ENCODE peak calls at places on chromosomes 7 and 10, in five cellular contexts. C is fibroblast of lung, G is left ventricle myocardium inferior, K is lower lobe of right lung, Z is colonic mucosa. S is an unnamed sample.

GRCh38 chr7:81004098-81004497 is 85.2 kb upstream of the SEMA3C start:
- DNase-seq in C (peak), G (no peak), K (no peak), Z (no peak), S (no peak)

GRCh38 chr7:38558786-38559185 is 72.4 kb downstream of the AMPH start:
- DNase-seq in C (no peak), G (no peak), K (no peak), Z (no peak), S (no peak)

GRCh38 chr7:142250705-142251104 is 7.2 kb downstream of the PRSS58 start:
- DNase-seq in C (peak), G (no peak), K (no peak), Z (no peak), S (no peak)

GRCh38 chr10:29691564-29692064 is 56.8 kb upstream of the SVIL start:
- DNase-seq in C (peak), G (no peak), K (no peak), Z (no peak), S (no peak)

GRCh38 chr7:17274551-17275245 is 23.8 kb upstream of the AHR start:
- DNase-seq in C (peak), G (no peak), K (no peak), Z (no peak), S (no peak)

GRCh38 chr7:117110480-117111315 is 157.4 kb downstream of the ST7 start:
- DNase-seq in C (no peak), G (no peak), K (no peak), Z (no peak), S (no peak)

GRCh38 chr10:24722676-24723385 is 856 bp downstream of the ARHGAP21 start:
- DNase-seq in C (peak), G (peak), K (peak), Z (peak), S (peak)

GRCh38 chr7:137957887-137958286 is 44.0 kb downstream of the CREB3L2 start:
- DNase-seq in C (no peak), G (peak), K (no peak), Z (no peak), S (peak)

GRCh38 chr7:7695418-7695817 is 23.0 kb downstream of the RPA3 start:
- DNase-seq in C (peak), G (no peak), K (no peak), Z (no peak), S (no peak)

GRCh38 chr7:28347462-28347861 is 64.9 kb upstream of the CREB5 start:
- DNase-seq in C (peak), G (no peak), K (no peak), Z (no peak), S (no peak)

GRCh38 chr7:157005456-157006204 is 4.8 kb downstream of the MNX1 start:
- DNase-seq in C (no peak), G (no peak), K (no peak), Z (no peak), S (no peak)

GRCh38 chr7:83259064-83259463 is 96.4 kb upstream of the PCLO start:
- DNase-seq in C (no peak), G (no peak), K (no peak), Z (no peak), S (no peak)

GRCh38 chr10:63553473-63553872 is 32.3 kb downstream of the REEP3 start:
- DNase-seq in C (no peak), G (no peak), K (no peak), Z (no peak), S (no peak)

GRCh38 chr7:1057416-1058291 is 13.3 kb downstream of the GPR146 start:
- DNase-seq in C (no peak), G (no peak), K (no peak), Z (no peak), S (no peak)

GRCh38 chr10:4485611-4486010 is 340.4 kb upstream of the AKR1E2 start:
- DNase-seq in C (no peak), G (no peak), K (no peak), Z (no peak), S (no peak)

GRCh38 chr10:77104459-77104980 is 533.1 kb downstream of the KCNMA1 start:
- DNase-seq in C (peak), G (peak), K (no peak), Z (no peak), S (peak)

GRCh38 chr10:132296671-132297443 is 10.9 kb downstream of the STK32C start:
- DNase-seq in C (no peak), G (peak), K (no peak), Z (no peak), S (peak)

GRCh38 chr7:39453743-39454355 is 112.4 kb upstream of the YAE1 start:
- DNase-seq in C (peak), G (no peak), K (no peak), Z (peak), S (no peak)

GRCh38 chr10:76657337-76658012 is 980.1 kb downstream of the KCNMA1 start:
- DNase-seq in C (no peak), G (no peak), K (no peak), Z (no peak), S (no peak)

GRCh38 chr7:2521952-2522591 is 2.5 kb downstream of the LFNG start:
- DNase-seq in C (peak), G (peak), K (peak), Z (peak), S (no peak)

GRCh38 chr7:2524808-2525140 is 5.2 kb downstream of the LFNG start:
- DNase-seq in C (no peak), G (no peak), K (no peak), Z (no peak), S (no peak)

GRCh38 chr7:2522780-2523433 is 3.3 kb downstream of the LFNG start:
- DNase-seq in C (peak), G (no peak), K (no peak), Z (peak), S (no peak)

GRCh38 chr7:2523941-2524807 is 4.6 kb downstream of the LFNG start:
- DNase-seq in C (peak), G (peak), K (peak), Z (peak), S (peak)

GRCh38 chr7:2523461-2523905 is 3.9 kb downstream of the LFNG start:
- DNase-seq in C (no peak), G (no peak), K (peak), Z (peak), S (no peak)
- H3K4me3 ChIP-seq in C (no peak), G (peak), K (peak), Z (peak), S (no peak)

DNA sequence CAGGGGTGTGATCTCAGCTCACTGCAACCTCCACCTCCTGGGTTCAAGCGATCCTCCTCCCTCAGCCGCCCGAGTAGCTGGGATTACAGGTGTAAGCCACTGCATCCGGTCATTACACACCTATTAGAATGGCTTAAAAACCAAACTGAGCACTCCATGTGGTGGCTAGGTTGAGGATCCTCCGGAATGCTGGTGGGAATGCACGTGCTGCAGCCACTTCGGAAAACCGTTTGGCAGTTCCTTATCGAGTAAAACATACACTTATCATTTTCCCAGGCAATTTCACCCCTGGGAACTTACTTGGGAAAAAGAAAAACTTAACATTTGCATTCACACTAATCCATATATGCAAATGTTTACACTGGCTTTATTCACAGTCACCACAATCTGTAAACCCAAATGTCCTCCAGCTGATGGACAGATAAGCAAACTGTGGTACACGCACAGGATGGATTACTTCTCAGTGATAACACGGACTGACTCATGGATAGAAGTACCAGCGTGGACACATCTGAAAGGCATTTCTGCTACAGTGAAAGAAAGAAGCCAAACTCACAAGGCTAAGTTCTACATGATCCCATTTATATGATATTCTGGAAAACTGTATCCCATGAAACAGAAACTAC is 20.4 kb downstream of the RFC2 start:
- DNase-seq in C (peak), G (no peak), K (no peak), Z (no peak), S (no peak)
- H3K27ac ChIP-seq in C (peak), G (no peak), K (no peak), Z (no peak), S (no peak)

GRCh38 chr10:119368581-119368980 is 161.2 kb downstream of the GRK5 start:
- DNase-seq in C (no peak), G (no peak), K (no peak), Z (no peak), S (peak)

GRCh38 chr10:119370972-119371703 is 163.8 kb downstream of the GRK5 start:
- DNase-seq in C (peak), G (peak), K (no peak), Z (no peak), S (peak)

GRCh38 chr10:119371704-119372663 is 164.6 kb downstream of the GRK5 start:
- DNase-seq in C (no peak), G (no peak), K (no peak), Z (no peak), S (no peak)

GRCh38 chr10:119368991-119369869 is 161.9 kb downstream of the GRK5 start:
- DNase-seq in C (no peak), G (no peak), K (no peak), Z (no peak), S (peak)

DNA sequence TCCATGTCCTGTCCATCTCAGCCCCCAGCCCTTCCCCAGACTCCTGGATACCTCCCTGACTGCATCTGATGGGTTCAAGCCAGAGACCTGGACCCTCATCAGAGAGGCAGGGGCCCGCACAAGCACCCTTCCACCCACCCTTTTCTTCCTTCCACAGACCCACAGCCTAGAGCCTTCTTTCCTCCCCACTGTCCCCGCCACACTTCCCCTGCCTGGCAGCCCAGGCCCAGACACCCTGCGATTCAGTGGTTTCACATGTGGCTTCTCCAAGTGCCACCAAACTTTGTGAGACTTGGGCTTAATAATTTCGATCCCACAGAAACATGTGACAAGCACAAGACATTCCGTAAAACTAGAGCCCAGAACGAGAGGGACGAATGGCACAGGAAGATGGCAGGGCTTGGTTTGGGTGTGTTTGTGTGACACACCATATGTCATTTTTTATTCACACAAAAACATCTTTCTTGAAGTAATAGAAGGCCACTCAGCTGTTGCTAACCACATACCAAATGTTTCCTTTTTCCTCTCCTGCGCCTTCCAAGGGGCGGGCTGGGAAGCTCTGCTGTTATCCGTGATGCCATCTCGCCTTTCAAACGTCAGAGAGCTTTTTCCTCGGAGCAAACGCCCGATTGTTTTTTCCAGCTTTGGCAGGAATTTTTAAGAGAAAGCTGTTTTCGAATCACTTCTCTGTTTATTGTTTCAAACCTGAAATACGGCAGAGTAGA is 162.8 kb downstream of the GRK5 start:
- DNase-seq in C (peak), G (peak), K (no peak), Z (no peak), S (peak)
- H3K4me3 ChIP-seq in C (no peak), G (peak), K (no peak), Z (no peak), S (no peak)

DNA sequence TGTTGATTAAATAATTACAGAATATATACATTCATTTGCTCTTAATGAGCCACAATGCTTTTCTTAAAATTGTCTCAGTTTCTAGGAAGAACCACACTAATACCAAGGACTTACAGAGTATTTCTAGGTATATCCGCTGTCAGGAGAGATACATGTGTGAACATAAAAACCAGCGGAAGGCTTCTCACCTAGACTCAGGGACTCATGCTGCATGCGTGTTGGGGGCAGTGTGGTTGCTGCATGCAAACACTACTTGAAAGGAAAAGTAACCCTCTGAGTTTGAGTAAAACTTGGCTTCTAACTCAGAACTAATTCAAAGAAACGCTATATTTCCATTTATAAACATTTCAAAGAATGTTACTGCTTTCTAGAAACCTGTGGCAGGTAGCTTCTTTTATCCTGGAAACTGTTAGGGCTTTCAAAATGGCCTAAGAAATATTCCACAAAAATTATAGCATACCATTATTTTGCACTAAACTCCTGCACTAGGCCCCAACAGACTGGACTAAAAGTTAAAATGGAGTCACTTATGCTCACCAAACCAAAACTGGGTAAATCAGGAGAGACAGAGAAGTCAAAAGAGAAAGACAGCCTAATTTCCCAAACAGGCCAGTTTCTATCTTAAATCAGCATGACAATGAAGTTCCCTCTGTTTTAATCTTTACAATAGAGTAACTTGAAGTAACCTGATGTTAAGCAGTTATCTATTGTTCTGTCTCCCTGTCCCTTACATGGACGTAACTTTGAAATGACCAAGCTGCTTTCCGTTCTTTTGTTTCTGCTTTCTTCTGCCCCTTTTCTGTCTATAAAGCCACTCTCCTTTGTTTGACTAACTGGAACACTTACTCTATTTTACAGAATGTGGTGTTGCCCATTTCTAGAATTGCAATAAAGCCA is 95.2 kb upstream of the FAM133B start:
- DNase-seq in C (no peak), G (no peak), K (no peak), Z (no peak), S (no peak)
- H3K27ac ChIP-seq in C (no peak), G (no peak), K (no peak), Z (no peak), S (no peak)

GRCh38 chr10:98316156-98316555 is 48.2 kb upstream of the LOXL4 start:
- DNase-seq in C (no peak), G (no peak), K (no peak), Z (no peak), S (no peak)

GRCh38 chr10:98321203-98321780 is 53.3 kb upstream of the LOXL4 start:
- DNase-seq in C (no peak), G (no peak), K (no peak), Z (no peak), S (no peak)

GRCh38 chr10:98320476-98321202 is 52.6 kb upstream of the LOXL4 start:
- DNase-seq in C (no peak), G (no peak), K (no peak), Z (no peak), S (no peak)

GRCh38 chr10:98316661-98317060 is 48.7 kb upstream of the LOXL4 start:
- DNase-seq in C (peak), G (no peak), K (no peak), Z (no peak), S (no peak)

GRCh38 chr10:98318861-98319260 is 50.9 kb upstream of the LOXL4 start:
- DNase-seq in C (no peak), G (no peak), K (no peak), Z (no peak), S (no peak)
- H3K4me3 ChIP-seq in C (no peak), G (no peak), K (no peak), Z (no peak), S (no peak)

S was measured in aorta.